ENCODE peak calls at places on chromosomes 3 and 15, in five cellular contexts. One of them, this sample, is unnamed.

GRCh38 chr3:90007786-90008499 is 900.5 kb downstream of the EPHA3 start:
- DNase-seq in A549: no peak
- DNase-seq in WTC11: no peak
- DNase-seq in GM12878: no peak
- DNase-seq in HepG2: no peak
- DNase-seq in this sample: no peak

GRCh38 chr3:5699313-5699712 is 511.8 kb downstream of the EDEM1 start:
- DNase-seq in HepG2: no peak
- DNase-seq in WTC11: no peak
- DNase-seq in GM12878: no peak
- DNase-seq in A549: no peak
- DNase-seq in this sample: no peak

GRCh38 chr3:175432338-175433025 is 573.3 kb downstream of the NAALADL2 start:
- DNase-seq in GM12878: no peak
- DNase-seq in A549: no peak
- DNase-seq in HepG2: no peak
- DNase-seq in WTC11: no peak
- DNase-seq in this sample: no peak

GRCh38 chr15:88623061-88623460 is 1.9 kb downstream of the AEN start:
- DNase-seq in WTC11: no peak
- DNase-seq in A549: peak
- DNase-seq in GM12878: no peak
- DNase-seq in HepG2: peak
- DNase-seq in this sample: peak

GRCh38 chr15:29849218-29849617 is 26.9 kb upstream of the TJP1 start:
- DNase-seq in HepG2: no peak
- DNase-seq in GM12878: no peak
- DNase-seq in A549: no peak
- DNase-seq in WTC11: no peak
- DNase-seq in this sample: no peak

GRCh38 chr3:42905740-42906084 is 230 bp upstream of the ZNF662 start:
- DNase-seq in WTC11: no peak
- DNase-seq in GM12878: no peak
- DNase-seq in HepG2: no peak
- DNase-seq in A549: no peak
- DNase-seq in this sample: no peak

GRCh38 chr15:25245801-25246622 is 192.8 kb downstream of the UBE3A start:
- DNase-seq in WTC11: peak
- DNase-seq in HepG2: no peak
- DNase-seq in GM12878: no peak
- DNase-seq in A549: no peak
- DNase-seq in this sample: no peak

GRCh38 chr3:16494906-16495580 is 18.5 kb downstream of the RFTN1 start:
- DNase-seq in WTC11: no peak
- DNase-seq in A549: no peak
- DNase-seq in GM12878: no peak
- DNase-seq in HepG2: no peak
- DNase-seq in this sample: no peak

GRCh38 chr15:63905558-63906265 is 72.0 kb upstream of the HERC1 start:
- DNase-seq in WTC11: no peak
- DNase-seq in HepG2: no peak
- DNase-seq in A549: no peak
- DNase-seq in GM12878: no peak
- DNase-seq in this sample: no peak

GRCh38 chr3:177615015-177615414 is 417.7 kb upstream of the TBL1XR1 start:
- DNase-seq in HepG2: peak
- DNase-seq in WTC11: no peak
- DNase-seq in GM12878: no peak
- DNase-seq in A549: no peak
- DNase-seq in this sample: peak

GRCh38 chr15:80934761-80935221 is 54.8 kb downstream of the MESD start:
- DNase-seq in A549: no peak
- DNase-seq in GM12878: no peak
- DNase-seq in WTC11: no peak
- DNase-seq in HepG2: no peak
- DNase-seq in this sample: no peak

GRCh38 chr3:116005404-116005803 is 382.1 kb downstream of the GAP43 start:
- DNase-seq in A549: no peak
- DNase-seq in WTC11: no peak
- DNase-seq in HepG2: no peak
- DNase-seq in GM12878: no peak
- DNase-seq in this sample: peak

GRCh38 chr15:98604983-98605382 is 43.4 kb upstream of the IGF1R start:
- DNase-seq in A549: no peak
- DNase-seq in WTC11: no peak
- DNase-seq in HepG2: peak
- DNase-seq in GM12878: no peak
- DNase-seq in this sample: no peak

GRCh38 chr3:122435950-122436349 is 20.1 kb upstream of the WDR5B start:
- DNase-seq in GM12878: no peak
- DNase-seq in WTC11: no peak
- DNase-seq in A549: no peak
- DNase-seq in HepG2: no peak
- DNase-seq in this sample: no peak

GRCh38 chr3:64627471-64628321 is 60.1 kb downstream of the ADAMTS9 start:
- DNase-seq in A549: no peak
- DNase-seq in WTC11: no peak
- DNase-seq in GM12878: no peak
- DNase-seq in HepG2: peak
- DNase-seq in this sample: no peak

GRCh38 chr3:127546970-127547733 is 43.4 kb downstream of the TPRA1 start:
- DNase-seq in GM12878: no peak
- DNase-seq in WTC11: peak
- DNase-seq in HepG2: no peak
- DNase-seq in A549: no peak
- DNase-seq in this sample: no peak

GRCh38 chr3:169541528-169541927 is 122.0 kb downstream of the MECOM start:
- DNase-seq in WTC11: no peak
- DNase-seq in GM12878: no peak
- DNase-seq in A549: no peak
- DNase-seq in HepG2: no peak
- DNase-seq in this sample: no peak

GRCh38 chr15:44550256-44550655 is 13.3 kb downstream of the EIF3J start:
- DNase-seq in GM12878: no peak
- DNase-seq in WTC11: no peak
- DNase-seq in HepG2: no peak
- DNase-seq in A549: no peak
- DNase-seq in this sample: no peak

GRCh38 chr15:40239671-40240618 is 1.1 kb downstream of the PAK6 start:
- DNase-seq in GM12878: no peak
- DNase-seq in HepG2: no peak
- DNase-seq in WTC11: no peak
- DNase-seq in A549: no peak
- DNase-seq in this sample: no peak

GRCh38 chr15:56886450-56886856 is 32.0 kb upstream of the TCF12 start:
- DNase-seq in HepG2: peak
- DNase-seq in A549: no peak
- DNase-seq in WTC11: no peak
- DNase-seq in GM12878: no peak
- DNase-seq in this sample: no peak
- TF ChIP-seq ESRRA in HepG2: no peak
- TF ChIP-seq ESRRA in A549: no peak
- TF ChIP-seq ESRRA in WTC11: no peak
- TF ChIP-seq ESRRA in GM12878: no peak
- TF ChIP-seq ESRRA in this sample: no peak

DNA sequence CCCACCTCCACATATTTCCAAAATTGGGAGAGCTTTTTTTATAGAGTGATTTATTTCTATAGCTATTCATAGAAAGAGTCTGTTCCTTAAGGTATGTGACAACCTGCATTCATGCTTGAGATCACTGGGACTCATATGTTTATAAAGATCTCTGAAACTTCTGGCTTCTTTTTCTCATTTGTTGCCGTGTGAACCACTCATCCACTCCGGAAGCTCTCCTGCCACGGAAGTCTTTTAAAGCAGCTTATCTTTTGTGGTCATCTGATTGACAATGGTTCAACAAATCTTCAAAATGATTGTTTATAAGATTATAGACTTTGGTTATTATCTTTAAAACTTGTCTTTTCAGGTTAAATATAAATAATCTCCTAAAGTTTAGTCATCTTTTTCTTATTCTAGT is 260.5 kb downstream of the C3orf38 start:
- DNase-seq in HepG2: no peak
- DNase-seq in GM12878: no peak
- DNase-seq in A549: no peak
- DNase-seq in WTC11: no peak
- DNase-seq in this sample: no peak
- TF ChIP-seq ESRRA in HepG2: no peak
- TF ChIP-seq ESRRA in GM12878: no peak
- TF ChIP-seq ESRRA in A549: no peak
- TF ChIP-seq ESRRA in WTC11: no peak
- TF ChIP-seq ESRRA in this sample: no peak

GRCh38 chr3:100010087-100010417 is 104.2 kb downstream of the FILIP1L start:
- DNase-seq in A549: no peak
- DNase-seq in WTC11: no peak
- DNase-seq in HepG2: no peak
- DNase-seq in GM12878: no peak
- DNase-seq in this sample: no peak
- TF ChIP-seq ESRRA in A549: no peak
- TF ChIP-seq ESRRA in WTC11: no peak
- TF ChIP-seq ESRRA in HepG2: no peak
- TF ChIP-seq ESRRA in GM12878: no peak
- TF ChIP-seq ESRRA in this sample: no peak

GRCh38 chr3:112338021-112338726 is 5.2 kb downstream of the CD200 start:
- DNase-seq in WTC11: no peak
- DNase-seq in HepG2: no peak
- DNase-seq in A549: no peak
- DNase-seq in GM12878: no peak
- DNase-seq in this sample: no peak

GRCh38 chr3:112333386-112334334 is 704 bp downstream of the CD200 start:
- DNase-seq in GM12878: no peak
- DNase-seq in A549: no peak
- DNase-seq in HepG2: no peak
- DNase-seq in WTC11: peak
- DNase-seq in this sample: no peak

GRCh38 chr3:112327371-112327951 is 5.5 kb upstream of the CD200 start:
- DNase-seq in GM12878: peak
- DNase-seq in HepG2: peak
- DNase-seq in WTC11: no peak
- DNase-seq in A549: peak
- DNase-seq in this sample: no peak

GRCh38 chr3:112334709-112335108 is 1.8 kb downstream of the CD200 start:
- DNase-seq in HepG2: no peak
- DNase-seq in GM12878: no peak
- DNase-seq in WTC11: no peak
- DNase-seq in A549: no peak
- DNase-seq in this sample: no peak

GRCh38 chr3:112333002-112333385 is at the start of gene CD200:
- DNase-seq in WTC11: peak
- DNase-seq in GM12878: no peak
- DNase-seq in HepG2: no peak
- DNase-seq in A549: no peak
- DNase-seq in this sample: no peak
- TF ChIP-seq ESRRA in WTC11: no peak
- TF ChIP-seq ESRRA in GM12878: no peak
- TF ChIP-seq ESRRA in HepG2: no peak
- TF ChIP-seq ESRRA in A549: no peak
- TF ChIP-seq ESRRA in this sample: no peak

GRCh38 chr3:20904674-20905073 is 718.7 kb upstream of the SGO1 start:
- DNase-seq in A549: no peak
- DNase-seq in HepG2: no peak
- DNase-seq in GM12878: no peak
- DNase-seq in WTC11: no peak
- DNase-seq in this sample: peak
- TF ChIP-seq ESRRA in A549: no peak
- TF ChIP-seq ESRRA in HepG2: no peak
- TF ChIP-seq ESRRA in GM12878: no peak
- TF ChIP-seq ESRRA in WTC11: no peak
- TF ChIP-seq ESRRA in this sample: no peak

This sample was measured in K562.